ENCODE peak calls at places on chromosomes 13 and 19, in nine cellular contexts. A is suprapubic skin, Q is stomach, E is heart right ventricle, S is left lung, J is AG04450, Z is tibial nerve, B is pancreas, M is fibroblast of the aortic adventitia. U is an unnamed sample.
A peak's percentile ranks its signal among the peaks of the same experiment; 100 is the strongest.

GRCh38 chr13:26219726-26220125 is 2.4 kb downstream of the RNF6 start:
- DNase-seq in A (no peak), Q (no peak), E (no peak), S (no peak), J (no peak), Z (no peak), B (no peak), M (peak; percentile 24), U (no peak)

GRCh38 chr13:72168126-72168525 is 301.1 kb upstream of the DACH1 start:
- DNase-seq in A (no peak), Q (no peak), E (no peak), S (no peak), J (no peak), Z (no peak), B (no peak), M (no peak), U (no peak)

GRCh38 chr19:2051771-2052704 is 994 bp upstream of the MKNK2 start:
- DNase-seq in A (peak; percentile 83), Q (peak; percentile 77), E (peak; percentile 75), S (no peak), J (no peak), Z (no peak), B (peak; percentile 82), M (peak; percentile 54), U (no peak)

GRCh38 chr19:46016426-46017094 is 6.3 kb downstream of the PGLYRP1 start:
- DNase-seq in A (no peak), Q (peak; percentile 85), E (peak; percentile 84), S (peak; percentile 95), J (peak; percentile 20), Z (peak; percentile 64), B (peak; percentile 92), M (peak; percentile 77), U (no peak)

GRCh38 chr13:110886475-110887241 is 28.2 kb downstream of the ANKRD10 start:
- DNase-seq in A (no peak), Q (no peak), E (no peak), S (no peak), J (no peak), Z (no peak), B (no peak), M (no peak), U (no peak)

GRCh38 chr13:29550589-29550988 is 44.9 kb downstream of the SLC7A1 start:
- DNase-seq in A (no peak), Q (no peak), E (no peak), S (no peak), J (no peak), Z (no peak), B (no peak), M (no peak), U (no peak)

GRCh38 chr19:22144394-22144793 is 52.4 kb downstream of the ZNF676 start:
- DNase-seq in A (no peak), Q (no peak), E (no peak), S (no peak), J (no peak), Z (no peak), B (no peak), M (peak; percentile 11), U (peak; percentile 1)

GRCh38 chr13:26679945-26680516 is 80.6 kb downstream of the GPR12 start:
- DNase-seq in A (no peak), Q (no peak), E (no peak), S (no peak), J (no peak), Z (no peak), B (no peak), M (no peak), U (no peak)

GRCh38 chr19:23286477-23286876 is 36.3 kb upstream of the ZNF724 start:
- DNase-seq in A (no peak), Q (no peak), E (no peak), S (no peak), J (no peak), Z (no peak), B (no peak), M (no peak), U (no peak)

GRCh38 chr19:5225486-5226345 is 114.9 kb downstream of the PTPRS start:
- DNase-seq in A (no peak), Q (no peak), E (no peak), S (no peak), J (no peak), Z (no peak), B (peak; percentile 74), M (no peak), U (no peak)

GRCh38 chr13:111924676-111925075 is 142.3 kb upstream of the SOX1 start:
- DNase-seq in A (peak; percentile 44), Q (no peak), E (no peak), S (no peak), J (no peak), Z (no peak), B (no peak), M (no peak), U (no peak)

GRCh38 chr19:33461256-33462111 is 60.1 kb downstream of the PEPD start:
- DNase-seq in A (peak; percentile 68), Q (no peak), E (no peak), S (peak; percentile 69), J (no peak), Z (no peak), B (peak; percentile 43), M (no peak), U (no peak)

GRCh38 chr19:17942181-17942580 is 9.4 kb downstream of the CCDC124 start:
- DNase-seq in A (no peak), Q (no peak), E (no peak), S (no peak), J (no peak), Z (no peak), B (no peak), M (no peak), U (no peak)

GRCh38 chr19:53809518-53810186 is 14.5 kb downstream of the NLRP12 start:
- DNase-seq in A (no peak), Q (no peak), E (no peak), S (no peak), J (no peak), Z (no peak), B (no peak), M (no peak), U (no peak)

GRCh38 chr19:40954573-40954972 is 36.5 kb upstream of the CYP2B6 start:
- DNase-seq in A (no peak), Q (no peak), E (no peak), S (no peak), J (no peak), Z (no peak), B (no peak), M (no peak), U (no peak)

GRCh38 chr13:59230484-59231264 is 933.1 kb downstream of the DIAPH3 start:
- DNase-seq in A (no peak), Q (no peak), E (no peak), S (no peak), J (no peak), Z (no peak), B (no peak), M (no peak), U (no peak)

GRCh38 chr19:55340144-55340783 is 588 bp downstream of the KMT5C start:
- DNase-seq in A (peak; percentile 79), Q (no peak), E (no peak), S (no peak), J (no peak), Z (no peak), B (peak; percentile 79), M (no peak), U (no peak)

GRCh38 chr19:3243851-3244700 is 19.6 kb downstream of the CELF5 start:
- DNase-seq in A (no peak), Q (peak; percentile 27), E (peak; percentile 29), S (no peak), J (peak; percentile 23), Z (no peak), B (no peak), M (peak; percentile 59), U (peak; percentile 37)

GRCh38 chr13:30808600-30808999 is 73.3 kb downstream of the ALOX5AP start:
- DNase-seq in A (no peak), Q (no peak), E (no peak), S (no peak), J (no peak), Z (no peak), B (no peak), M (no peak), U (no peak)

GRCh38 chr13:30805603-30806011 is 70.3 kb downstream of the ALOX5AP start:
- DNase-seq in A (no peak), Q (no peak), E (peak; percentile 20), S (no peak), J (no peak), Z (no peak), B (peak; percentile 73), M (no peak), U (no peak)

GRCh38 chr13:30807392-30807791 is 72.0 kb downstream of the ALOX5AP start:
- DNase-seq in A (no peak), Q (no peak), E (no peak), S (no peak), J (no peak), Z (no peak), B (no peak), M (no peak), U (no peak)

GRCh38 chr13:30805132-30805537 is 69.8 kb downstream of the ALOX5AP start:
- DNase-seq in A (no peak), Q (no peak), E (no peak), S (no peak), J (no peak), Z (no peak), B (no peak), M (no peak), U (no peak)

GRCh38 chr13:30806784-30807183 is 71.4 kb downstream of the ALOX5AP start:
- DNase-seq in A (no peak), Q (no peak), E (no peak), S (no peak), J (no peak), Z (no peak), B (no peak), M (peak; percentile 87), U (peak; percentile 52)
- H3K4me3 ChIP-seq in A (no peak overlapping the region), Q (no peak overlapping the region), E (no peak overlapping the region), S (no peak overlapping the region), J (no peak overlapping the region), Z (no peak overlapping the region), B (no peak overlapping the region), M (no peak overlapping the region), U (no peak overlapping the region)

GRCh38 chr13:42333613-42334328 is 61.8 kb downstream of the AKAP11 start:
- DNase-seq in A (no peak), Q (no peak), E (no peak), S (no peak), J (no peak), Z (no peak), B (no peak), M (peak; percentile 71), U (no peak)
- TF ChIP-seq CTCF in A (no peak), Q (no peak), E (peak; percentile 31), S (no peak), J (peak; percentile 58), Z (no peak), B (no peak), M (peak; percentile 82), U (peak; percentile 42)

GRCh38 chr13:52961196-52961845 is 67.3 kb upstream of the OLFM4 start:
- DNase-seq in A (no peak), Q (no peak), E (no peak), S (no peak), J (no peak), Z (no peak), B (no peak), M (no peak), U (no peak)
- H3K4me3 ChIP-seq in A (no peak overlapping the region), Q (no peak overlapping the region), E (no peak overlapping the region), S (no peak overlapping the region), J (no peak overlapping the region), Z (no peak overlapping the region), B (no peak overlapping the region), M (no peak overlapping the region), U (no peak overlapping the region)

DNA sequence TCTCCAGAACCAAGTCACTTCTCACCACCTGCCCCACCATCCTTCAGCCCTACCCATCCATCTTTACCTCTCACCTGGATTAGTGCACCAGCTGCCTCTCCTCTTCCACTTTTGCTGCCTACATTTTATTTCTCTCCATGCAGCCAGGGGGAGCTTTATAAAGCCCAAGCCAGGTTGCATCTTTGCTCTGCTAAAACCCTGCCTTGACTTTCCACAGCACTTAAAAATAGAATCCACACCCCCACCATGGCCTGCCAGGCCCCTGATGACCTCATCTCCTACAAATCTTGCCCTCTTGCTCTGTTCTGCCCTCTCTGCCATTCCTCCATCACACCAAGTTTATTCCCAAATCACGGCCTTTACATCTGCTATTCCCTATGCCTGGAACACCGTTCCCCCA is 1.8 kb downstream of the HOOK2 start:
- DNase-seq in A (no peak), Q (no peak), E (no peak), S (no peak), J (no peak), Z (no peak), B (no peak), M (peak; percentile 55), U (no peak)
- TF ChIP-seq CTCF in A (no peak), Q (no peak), E (peak; percentile 65), S (no peak), J (peak; percentile 57), Z (no peak), B (no peak), M (peak; percentile 58), U (peak; percentile 43)

U was measured in HFF-Myc.